ENCODE peak calls at places on chromosomes 13 and 19, in ten cellular contexts. C is tibial nerve; Y is effector memory CD4-positive, alpha-beta T cell; W is CD8-positive, alpha-beta memory T cell; E is epithelial cell of esophagus; O is upper lobe of left lung; B is AG09309; Z is HFF-Myc; A is GM23338; M is PC-3. R is an unnamed sample.

GRCh38 chr19:28727133-28727834 is 485.7 kb downstream of the UQCRFS1 start:
- DNase-seq in C (no peak), Y (no peak), W (peak), E (peak), O (peak), B (no peak), Z (no peak), A (peak), M (no peak), R (no peak)

GRCh38 chr13:76937416-76937815 is 10.9 kb upstream of the ACOD1 start:
- DNase-seq in C (no peak), Y (no peak), W (no peak), E (peak), O (no peak), B (peak), Z (peak), A (no peak), M (peak), R (peak)

GRCh38 chr19:44607049-44607448 is 6.3 kb upstream of the IGSF23 start:
- DNase-seq in C (no peak), Y (no peak), W (peak), E (peak), O (no peak), B (no peak), Z (no peak), A (no peak), M (peak), R (peak)

GRCh38 chr19:13225085-13225484 is 74.9 kb downstream of the IER2 start:
- DNase-seq in C (no peak), Y (no peak), W (no peak), E (no peak), O (peak), B (no peak), Z (no peak), A (no peak), M (no peak), R (no peak)

GRCh38 chr19:15303105-15303780 is 29.1 kb downstream of the BRD4 start:
- DNase-seq in C (no peak), Y (no peak), W (no peak), E (no peak), O (no peak), B (no peak), Z (no peak), A (no peak), M (peak), R (no peak)

GRCh38 chr13:75186384-75186783 is 295.6 kb downstream of the TBC1D4 start:
- DNase-seq in C (no peak), Y (no peak), W (no peak), E (no peak), O (no peak), B (no peak), Z (no peak), A (no peak), M (no peak), R (no peak)

GRCh38 chr19:944171-944567 is 18.3 kb downstream of the ARID3A start:
- DNase-seq in C (no peak), Y (no peak), W (no peak), E (no peak), O (peak), B (no peak), Z (no peak), A (no peak), M (no peak), R (no peak)

GRCh38 chr13:27403252-27403678 is 21.2 kb upstream of the GTF3A start:
- DNase-seq in C (no peak), Y (no peak), W (no peak), E (peak), O (no peak), B (peak), Z (no peak), A (peak), M (peak), R (peak)

GRCh38 chr19:35279985-35280821 is 2.1 kb upstream of the HAMP start:
- DNase-seq in C (no peak), Y (no peak), W (no peak), E (no peak), O (peak), B (no peak), Z (no peak), A (no peak), M (no peak), R (no peak)

GRCh38 chr13:39918837-39919236 is 263.4 kb downstream of the COG6 start:
- DNase-seq in C (no peak), Y (no peak), W (no peak), E (peak), O (no peak), B (peak), Z (no peak), A (no peak), M (no peak), R (no peak)

GRCh38 chr13:45615501-45616101 is at the start of gene ERICH6B:
- DNase-seq in C (no peak), Y (no peak), W (no peak), E (peak), O (peak), B (no peak), Z (no peak), A (peak), M (no peak), R (no peak)

DNA sequence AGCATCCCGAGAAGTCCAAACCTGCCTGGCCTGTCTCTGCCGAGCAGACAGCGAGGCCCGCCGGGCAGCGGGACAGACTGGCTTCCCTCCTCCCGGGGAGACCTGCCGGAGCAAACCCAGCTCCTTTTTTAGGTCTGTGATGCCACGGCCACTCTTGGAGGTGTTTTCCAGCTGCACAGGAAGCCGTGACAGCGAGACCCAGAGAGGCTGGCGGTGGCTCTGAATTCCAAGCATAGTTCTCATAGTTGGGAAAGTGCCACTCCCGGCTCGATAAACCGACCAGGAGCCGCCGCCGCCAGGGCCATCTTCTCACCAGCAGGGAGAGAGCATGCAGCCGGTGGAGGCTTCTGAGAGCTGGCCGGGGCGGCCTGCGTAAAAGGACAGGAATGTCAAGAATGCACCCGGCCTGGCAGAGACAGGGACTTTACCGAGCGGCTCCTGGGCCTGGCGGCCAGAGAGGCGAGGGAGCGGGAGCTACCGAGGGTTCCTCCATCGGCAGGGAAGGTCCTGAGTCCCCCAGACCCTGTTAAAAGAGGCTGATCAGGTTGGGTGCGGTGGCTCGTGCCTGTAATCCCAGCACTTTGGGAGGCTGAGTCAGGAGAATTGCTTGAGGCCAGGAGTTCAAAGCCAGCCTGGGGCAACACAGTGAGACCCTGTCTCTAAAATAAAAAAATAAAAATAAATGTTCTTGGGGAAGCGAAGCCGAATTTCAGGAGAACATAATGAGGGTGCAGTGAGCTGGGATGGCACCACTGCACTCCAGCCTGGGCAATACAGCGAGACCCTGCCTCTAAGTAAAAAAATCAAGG is 64.9 kb downstream of the GADD45B start:
- DNase-seq in C (peak), Y (no peak), W (no peak), E (peak), O (peak), B (peak), Z (peak), A (peak), M (peak), R (peak)
- H3K4me3 ChIP-seq in C (peak), Y (no peak), W (no peak), E (no peak), O (no peak), B (no peak), Z (no peak), A (peak), M (peak), R (peak)

GRCh38 chr19:18610556-18611326 is 1.9 kb upstream of the TMEM59L start:
- DNase-seq in C (no peak), Y (no peak), W (no peak), E (no peak), O (peak), B (no peak), Z (no peak), A (peak), M (no peak), R (no peak)

GRCh38 chr19:18610245-18610555 is 2.5 kb upstream of the TMEM59L start:
- DNase-seq in C (no peak), Y (no peak), W (no peak), E (no peak), O (no peak), B (no peak), Z (no peak), A (no peak), M (no peak), R (no peak)

GRCh38 chr19:18612772-18613588 is at the start of gene TMEM59L:
- DNase-seq in C (no peak), Y (peak), W (peak), E (no peak), O (peak), B (no peak), Z (no peak), A (peak), M (no peak), R (no peak)

GRCh38 chr19:18612051-18612771 is 459 bp upstream of the TMEM59L start:
- DNase-seq in C (no peak), Y (no peak), W (no peak), E (no peak), O (no peak), B (no peak), Z (no peak), A (peak), M (no peak), R (no peak)

GRCh38 chr19:18611327-18612050 is 1.2 kb upstream of the TMEM59L start:
- DNase-seq in C (no peak), Y (no peak), W (no peak), E (no peak), O (peak), B (no peak), Z (no peak), A (peak), M (no peak), R (no peak)
- H3K4me3 ChIP-seq in C (no peak), Y (peak), W (peak), E (no peak), O (peak), B (no peak), Z (no peak), A (peak), M (no peak), R (no peak)

GRCh38 chr13:40979232-40979631 is 39.9 kb downstream of the ELF1 start:
- DNase-seq in C (no peak), Y (no peak), W (no peak), E (no peak), O (no peak), B (no peak), Z (no peak), A (no peak), M (no peak), R (no peak)

GRCh38 chr13:40982772-40983171 is 36.3 kb downstream of the ELF1 start:
- DNase-seq in C (no peak), Y (peak), W (peak), E (peak), O (no peak), B (no peak), Z (no peak), A (no peak), M (no peak), R (no peak)

GRCh38 chr13:40981949-40982348 is 37.2 kb downstream of the ELF1 start:
- DNase-seq in C (no peak), Y (no peak), W (no peak), E (no peak), O (no peak), B (no peak), Z (no peak), A (no peak), M (no peak), R (no peak)

GRCh38 chr13:40981361-40981760 is 37.8 kb downstream of the ELF1 start:
- DNase-seq in C (no peak), Y (no peak), W (peak), E (no peak), O (no peak), B (no peak), Z (no peak), A (no peak), M (no peak), R (no peak)

DNA sequence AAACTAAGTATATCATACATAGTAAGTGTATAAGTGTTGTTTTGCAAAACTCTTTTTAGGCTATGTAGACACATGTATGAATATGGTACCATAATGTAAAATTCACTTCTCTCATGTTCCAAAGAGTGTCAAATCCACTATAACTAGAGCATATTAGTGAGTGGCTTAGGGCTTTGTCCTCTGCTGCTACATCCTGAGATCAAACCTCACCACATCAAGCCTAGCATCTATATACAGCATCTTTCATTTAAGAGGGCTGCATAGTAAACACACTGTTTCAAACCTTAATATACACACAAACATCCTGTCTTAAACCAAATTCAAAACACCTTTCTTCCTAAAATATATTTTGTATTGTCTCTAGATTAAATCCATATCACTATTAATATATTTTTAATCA is 38.6 kb downstream of the ELF1 start:
- DNase-seq in C (no peak), Y (no peak), W (peak), E (no peak), O (no peak), B (no peak), Z (no peak), A (no peak), M (no peak), R (no peak)
- H3K4me3 ChIP-seq in C (no peak), Y (peak), W (peak), E (no peak), O (peak), B (no peak), Z (no peak), A (no peak), M (no peak), R (no peak)

GRCh38 chr19:48499352-48500090 is 12.1 kb downstream of the LMTK3 start:
- DNase-seq in C (no peak), Y (no peak), W (no peak), E (no peak), O (peak), B (no peak), Z (no peak), A (no peak), M (no peak), R (no peak)

GRCh38 chr19:48501961-48502719 is 9.5 kb downstream of the LMTK3 start:
- DNase-seq in C (no peak), Y (peak), W (peak), E (peak), O (peak), B (no peak), Z (no peak), A (peak), M (peak), R (no peak)

GRCh38 chr19:48502720-48503018 is 9.0 kb downstream of the LMTK3 start:
- DNase-seq in C (no peak), Y (no peak), W (no peak), E (no peak), O (no peak), B (no peak), Z (no peak), A (no peak), M (no peak), R (no peak)

GRCh38 chr19:48501446-48501960 is 10.1 kb downstream of the LMTK3 start:
- DNase-seq in C (no peak), Y (peak), W (peak), E (peak), O (peak), B (no peak), Z (no peak), A (peak), M (peak), R (no peak)

GRCh38 chr19:48500830-48501445 is 10.7 kb downstream of the LMTK3 start:
- DNase-seq in C (no peak), Y (no peak), W (no peak), E (no peak), O (peak), B (no peak), Z (no peak), A (no peak), M (no peak), R (no peak)
- H3K4me3 ChIP-seq in C (no peak), Y (peak), W (peak), E (peak), O (peak), B (no peak), Z (no peak), A (peak), M (peak), R (no peak)

GRCh38 chr19:36849701-36850645 is 703 bp upstream of the ZNF345 start:
- DNase-seq in C (peak), Y (peak), W (peak), E (peak), O (peak), B (peak), Z (peak), A (peak), M (peak), R (peak)

GRCh38 chr19:36850646-36851442 is at the start of gene ZNF345:
- DNase-seq in C (peak), Y (peak), W (peak), E (peak), O (peak), B (peak), Z (peak), A (peak), M (peak), R (peak)

GRCh38 chr19:36847968-36848367 is 2.7 kb upstream of the ZNF345 start:
- DNase-seq in C (no peak), Y (no peak), W (no peak), E (no peak), O (no peak), B (no peak), Z (no peak), A (no peak), M (no peak), R (no peak)

DNA sequence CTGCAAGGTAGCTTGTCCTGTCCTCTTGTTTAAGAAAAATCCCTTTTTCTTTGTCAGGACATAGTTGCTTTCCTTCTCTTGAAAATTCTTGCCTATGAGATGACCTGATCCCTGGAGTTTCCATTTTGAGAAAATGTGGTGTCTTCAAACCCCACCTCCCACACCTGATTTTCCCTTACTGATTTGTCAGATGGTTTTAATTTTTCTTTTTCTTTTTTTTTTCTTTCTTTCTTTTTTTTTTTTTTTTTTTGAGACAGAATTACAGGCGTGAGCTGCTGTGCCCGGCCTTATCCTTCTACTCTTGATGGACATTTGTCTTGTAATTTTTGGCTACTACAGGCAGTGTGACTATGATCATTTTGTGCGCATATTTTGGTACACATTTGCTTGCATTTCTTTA is 1.2 kb downstream of the ZNF345 start:
- DNase-seq in C (no peak), Y (no peak), W (no peak), E (no peak), O (no peak), B (no peak), Z (no peak), A (no peak), M (no peak), R (no peak)
- H3K4me3 ChIP-seq in C (no peak), Y (no peak), W (peak), E (no peak), O (peak), B (peak), Z (peak), A (peak), M (peak), R (no peak)

GRCh38 chr13:110812869-110813645 is 99.6 kb downstream of the ING1 start:
- DNase-seq in C (no peak), Y (no peak), W (no peak), E (no peak), O (peak), B (no peak), Z (no peak), A (no peak), M (no peak), R (no peak)
- H3K4me3 ChIP-seq in C (no peak), Y (no peak), W (no peak), E (no peak), O (peak), B (no peak), Z (no peak), A (peak), M (no peak), R (peak)

DNA sequence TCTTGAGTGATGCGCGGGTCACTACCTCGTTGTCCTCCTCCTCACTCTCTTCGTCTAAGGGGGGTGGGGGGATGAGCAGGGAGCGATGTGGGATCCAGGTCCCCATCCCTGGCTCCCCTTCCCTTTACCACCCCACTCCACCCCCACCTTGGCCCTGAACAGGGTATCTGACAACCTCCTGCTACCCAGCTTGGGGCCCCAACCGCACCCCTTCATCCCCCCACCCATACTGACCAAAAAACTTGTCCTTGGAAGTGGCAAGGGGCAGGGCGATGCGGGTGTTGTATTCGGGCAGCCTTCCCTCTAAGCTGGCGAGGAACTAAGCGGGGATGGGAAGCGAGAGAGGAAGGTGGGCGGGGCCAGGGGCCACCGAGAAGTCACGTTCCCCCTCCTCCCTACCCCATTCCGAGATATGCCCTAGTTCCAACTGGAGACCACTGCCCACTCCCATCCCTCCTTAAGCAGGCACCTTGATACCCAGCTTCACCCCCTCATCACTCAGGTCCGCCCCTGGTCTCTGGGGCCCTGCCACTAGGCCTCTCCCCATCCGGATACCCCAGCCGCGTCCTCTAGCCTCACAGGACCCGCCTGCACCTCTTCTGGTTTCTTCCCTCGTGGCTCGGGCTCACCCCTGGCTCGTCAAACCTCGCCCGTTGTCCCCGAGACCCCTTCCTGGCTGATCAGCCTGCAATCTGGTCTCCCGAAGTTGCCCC is 1.9 kb upstream of the RGL3 start:
- DNase-seq in C (no peak), Y (no peak), W (peak), E (no peak), O (no peak), B (no peak), Z (no peak), A (peak), M (no peak), R (no peak)
- H3K4me3 ChIP-seq in C (peak), Y (peak), W (no peak), E (no peak), O (peak), B (no peak), Z (no peak), A (peak), M (no peak), R (peak)

DNA sequence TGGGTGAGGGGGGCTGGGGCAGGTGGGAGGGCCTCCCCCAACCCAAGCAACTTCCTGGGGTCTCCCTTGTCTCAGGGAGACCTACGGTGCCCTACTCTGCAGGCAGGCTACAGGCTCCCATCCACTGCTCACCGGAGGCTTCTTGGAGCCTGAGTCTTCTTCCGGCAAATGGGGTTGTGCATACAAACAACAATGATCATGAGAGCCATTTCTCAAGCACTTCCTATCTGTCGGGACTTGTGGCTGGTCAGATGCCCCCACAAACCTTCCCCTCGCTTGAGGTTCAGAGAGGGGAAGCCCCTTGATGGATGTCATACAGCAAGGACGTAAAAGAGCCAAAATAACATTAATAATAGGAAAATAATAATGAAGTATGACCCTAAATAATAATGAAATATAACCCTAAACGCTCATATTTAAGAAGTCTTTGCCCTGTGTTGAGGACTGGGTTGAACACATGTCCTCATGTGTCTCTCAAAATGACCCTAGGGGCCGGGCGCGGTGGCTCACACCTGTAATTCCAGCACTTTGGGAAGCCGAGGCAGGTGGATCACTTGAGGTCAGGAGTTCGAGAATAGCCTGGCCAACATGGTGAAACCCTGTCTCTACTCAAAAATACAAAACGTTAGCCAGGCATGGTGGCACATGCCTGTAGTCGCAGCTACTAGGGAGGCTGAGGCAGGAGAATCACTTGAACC is 727 bp downstream of the CD37 start:
- DNase-seq in C (no peak), Y (no peak), W (peak), E (no peak), O (no peak), B (no peak), Z (no peak), A (no peak), M (no peak), R (no peak)
- H3K4me3 ChIP-seq in C (no peak), Y (peak), W (peak), E (no peak), O (peak), B (no peak), Z (no peak), A (no peak), M (no peak), R (no peak)

GRCh38 chr13:101919541-101920306 is 467.2 kb downstream of the ITGBL1 start:
- DNase-seq in C (no peak), Y (no peak), W (no peak), E (peak), O (peak), B (no peak), Z (no peak), A (peak), M (no peak), R (no peak)
- H3K4me3 ChIP-seq in C (no peak), Y (no peak), W (no peak), E (no peak), O (no peak), B (no peak), Z (no peak), A (peak), M (no peak), R (peak)

R was measured in skeletal muscle cell.